ENCODE peak calls at places on chromosome 21, in six cellular contexts. One of them, this sample, is unnamed.
A peak's percentile ranks its signal among the peaks of the same experiment; 100 is the strongest.

GRCh38 chr21:26124421-26124833 is 46.1 kb downstream of the APP start:
- DNase-seq in GM03348: peak; percentile 31
- DNase-seq in astrocyte of the hippocampus: peak; percentile 56
- DNase-seq in posterior cingulate gyrus: no peak
- DNase-seq in H54: no peak
- DNase-seq in left ventricle myocardium inferior: no peak
- DNase-seq in this sample: peak; percentile 7

GRCh38 chr21:21730524-21730923 is 732.3 kb downstream of the NCAM2 start:
- DNase-seq in posterior cingulate gyrus: no peak
- DNase-seq in H54: no peak
- DNase-seq in GM03348: no peak
- DNase-seq in left ventricle myocardium inferior: no peak
- DNase-seq in astrocyte of the hippocampus: no peak
- DNase-seq in this sample: no peak

GRCh38 chr21:36565616-36566015 is 85.7 kb upstream of the CLDN14 start:
- DNase-seq in GM03348: no peak
- DNase-seq in H54: no peak
- DNase-seq in posterior cingulate gyrus: no peak
- DNase-seq in left ventricle myocardium inferior: no peak
- DNase-seq in astrocyte of the hippocampus: no peak
- DNase-seq in this sample: no peak

GRCh38 chr21:39863111-39863510 is 4.1 kb upstream of the PCP4 start:
- DNase-seq in left ventricle myocardium inferior: no peak
- DNase-seq in GM03348: no peak
- DNase-seq in astrocyte of the hippocampus: peak; percentile 87
- DNase-seq in H54: no peak
- DNase-seq in posterior cingulate gyrus: no peak
- DNase-seq in this sample: no peak

GRCh38 chr21:42496120-42496838 is at the start of gene RSPH1:
- DNase-seq in H54: peak; percentile 99
- DNase-seq in GM03348: peak; percentile 99
- DNase-seq in left ventricle myocardium inferior: peak; percentile 100
- DNase-seq in posterior cingulate gyrus: peak; percentile 100
- DNase-seq in astrocyte of the hippocampus: peak; percentile 100
- DNase-seq in this sample: peak; percentile 94

GRCh38 chr21:35932232-35932911 is 128.0 kb downstream of the SETD4 start:
- DNase-seq in GM03348: peak; percentile 53
- DNase-seq in left ventricle myocardium inferior: peak; percentile 53
- DNase-seq in astrocyte of the hippocampus: peak; percentile 65
- DNase-seq in posterior cingulate gyrus: no peak
- DNase-seq in H54: peak; percentile 51
- DNase-seq in this sample: peak; percentile 68

GRCh38 chr21:35136586-35137254 is 87.6 kb upstream of the RUNX1 start:
- DNase-seq in GM03348: peak; percentile 68
- DNase-seq in H54: peak; percentile 63
- DNase-seq in left ventricle myocardium inferior: no peak
- DNase-seq in astrocyte of the hippocampus: peak; percentile 80
- DNase-seq in posterior cingulate gyrus: no peak
- DNase-seq in this sample: peak; percentile 74

GRCh38 chr21:38843806-38844479 is 38.2 kb downstream of the ETS2 start:
- DNase-seq in posterior cingulate gyrus: no peak
- DNase-seq in left ventricle myocardium inferior: no peak
- DNase-seq in GM03348: peak; percentile 42
- DNase-seq in astrocyte of the hippocampus: peak; percentile 28
- DNase-seq in H54: no peak
- DNase-seq in this sample: no peak

GRCh38 chr21:16573581-16573980 is 843.8 kb downstream of the USP25 start:
- DNase-seq in posterior cingulate gyrus: no peak
- DNase-seq in astrocyte of the hippocampus: peak; percentile 73
- DNase-seq in GM03348: peak; percentile 65
- DNase-seq in H54: no peak
- DNase-seq in left ventricle myocardium inferior: no peak
- DNase-seq in this sample: no peak

GRCh38 chr21:45103966-45104520 is 29.7 kb downstream of the ADARB1 start:
- DNase-seq in posterior cingulate gyrus: no peak
- DNase-seq in astrocyte of the hippocampus: no peak
- DNase-seq in GM03348: no peak
- DNase-seq in left ventricle myocardium inferior: no peak
- DNase-seq in H54: no peak
- DNase-seq in this sample: no peak

GRCh38 chr21:45537111-45537745 is 5.0 kb downstream of the SLC19A1 start:
- DNase-seq in H54: no peak
- DNase-seq in left ventricle myocardium inferior: peak; percentile 11
- DNase-seq in astrocyte of the hippocampus: no peak
- DNase-seq in posterior cingulate gyrus: peak; percentile 24
- DNase-seq in GM03348: no peak
- DNase-seq in this sample: no peak

GRCh38 chr21:39321424-39321823 is 8.0 kb upstream of the BRWD1 start:
- DNase-seq in left ventricle myocardium inferior: no peak
- DNase-seq in astrocyte of the hippocampus: no peak
- DNase-seq in H54: no peak
- DNase-seq in posterior cingulate gyrus: no peak
- DNase-seq in GM03348: no peak
- DNase-seq in this sample: peak; percentile 89

GRCh38 chr21:38660333-38661295 is 145.1 kb upstream of the ETS2 start:
- DNase-seq in GM03348: peak; percentile 76
- DNase-seq in left ventricle myocardium inferior: peak; percentile 20
- DNase-seq in H54: no peak
- DNase-seq in astrocyte of the hippocampus: peak; percentile 21
- DNase-seq in posterior cingulate gyrus: no peak
- DNase-seq in this sample: no peak

GRCh38 chr21:36909901-36910561 is 56.4 kb downstream of the HLCS start:
- DNase-seq in H54: peak; percentile 82
- DNase-seq in left ventricle myocardium inferior: no peak
- DNase-seq in posterior cingulate gyrus: no peak
- DNase-seq in astrocyte of the hippocampus: peak; percentile 87
- DNase-seq in GM03348: peak; percentile 89
- DNase-seq in this sample: peak; percentile 40

GRCh38 chr21:38327984-38328383 is 71.2 kb downstream of the KCNJ15 start:
- DNase-seq in H54: no peak
- DNase-seq in left ventricle myocardium inferior: no peak
- DNase-seq in GM03348: peak; percentile 58
- DNase-seq in posterior cingulate gyrus: no peak
- DNase-seq in astrocyte of the hippocampus: peak; percentile 49
- DNase-seq in this sample: no peak

GRCh38 chr21:41706678-41707077 is 60.2 kb downstream of the RIPK4 start:
- DNase-seq in posterior cingulate gyrus: no peak
- DNase-seq in GM03348: no peak
- DNase-seq in H54: no peak
- DNase-seq in astrocyte of the hippocampus: no peak
- DNase-seq in left ventricle myocardium inferior: no peak
- DNase-seq in this sample: no peak

GRCh38 chr21:38955495-38955894 is 149.8 kb downstream of the ETS2 start:
- DNase-seq in astrocyte of the hippocampus: peak; percentile 35
- DNase-seq in posterior cingulate gyrus: peak; percentile 46
- DNase-seq in left ventricle myocardium inferior: peak; percentile 46
- DNase-seq in H54: peak; percentile 67
- DNase-seq in GM03348: peak; percentile 56
- DNase-seq in this sample: no peak

GRCh38 chr21:28342229-28342810 is 650.4 kb downstream of the LTN1 start:
- DNase-seq in astrocyte of the hippocampus: peak; percentile 16
- DNase-seq in posterior cingulate gyrus: no peak
- DNase-seq in GM03348: peak; percentile 3
- DNase-seq in H54: no peak
- DNase-seq in left ventricle myocardium inferior: no peak
- DNase-seq in this sample: no peak

GRCh38 chr21:27220416-27220815 is 253.5 kb upstream of the ADAMTS5 start:
- DNase-seq in left ventricle myocardium inferior: no peak
- DNase-seq in posterior cingulate gyrus: no peak
- DNase-seq in GM03348: no peak
- DNase-seq in astrocyte of the hippocampus: no peak
- DNase-seq in H54: no peak
- DNase-seq in this sample: no peak

GRCh38 chr21:45029298-45029967 is 44.9 kb upstream of the ADARB1 start:
- DNase-seq in astrocyte of the hippocampus: peak; percentile 45
- DNase-seq in posterior cingulate gyrus: no peak
- DNase-seq in H54: no peak
- DNase-seq in left ventricle myocardium inferior: peak; percentile 60
- DNase-seq in GM03348: peak; percentile 62
- DNase-seq in this sample: no peak

GRCh38 chr21:34795152-34796141 is 126.7 kb downstream of the CLIC6 start:
- DNase-seq in left ventricle myocardium inferior: no peak
- DNase-seq in posterior cingulate gyrus: no peak
- DNase-seq in GM03348: peak; percentile 67
- DNase-seq in H54: no peak
- DNase-seq in astrocyte of the hippocampus: peak; percentile 49
- DNase-seq in this sample: no peak

GRCh38 chr21:40616377-40616704 is 230.6 kb downstream of the DSCAM start:
- DNase-seq in posterior cingulate gyrus: no peak
- DNase-seq in H54: no peak
- DNase-seq in GM03348: no peak
- DNase-seq in left ventricle myocardium inferior: no peak
- DNase-seq in astrocyte of the hippocampus: no peak
- DNase-seq in this sample: no peak

GRCh38 chr21:46129846-46130651 is 25.3 kb downstream of the FTCD start:
- DNase-seq in left ventricle myocardium inferior: peak; percentile 14
- DNase-seq in GM03348: no peak
- DNase-seq in astrocyte of the hippocampus: no peak
- DNase-seq in posterior cingulate gyrus: peak; percentile 9
- DNase-seq in H54: no peak
- DNase-seq in this sample: no peak

GRCh38 chr21:37195649-37196048 is 71.5 kb downstream of the VPS26C start:
- DNase-seq in GM03348: no peak
- DNase-seq in left ventricle myocardium inferior: no peak
- DNase-seq in H54: no peak
- DNase-seq in astrocyte of the hippocampus: no peak
- DNase-seq in posterior cingulate gyrus: no peak
- DNase-seq in this sample: no peak

GRCh38 chr21:34814529-34814951 is 145.7 kb downstream of the CLIC6 start:
- DNase-seq in posterior cingulate gyrus: no peak
- DNase-seq in GM03348: no peak
- DNase-seq in left ventricle myocardium inferior: no peak
- DNase-seq in astrocyte of the hippocampus: no peak
- DNase-seq in H54: no peak
- DNase-seq in this sample: no peak

GRCh38 chr21:14901482-14901958 is 163.3 kb downstream of the NRIP1 start:
- DNase-seq in H54: no peak
- DNase-seq in astrocyte of the hippocampus: peak; percentile 98
- DNase-seq in posterior cingulate gyrus: no peak
- DNase-seq in left ventricle myocardium inferior: no peak
- DNase-seq in GM03348: no peak
- DNase-seq in this sample: peak; percentile 82

GRCh38 chr21:26553921-26554320 is 19.2 kb downstream of the CYYR1 start:
- DNase-seq in GM03348: no peak
- DNase-seq in left ventricle myocardium inferior: no peak
- DNase-seq in posterior cingulate gyrus: no peak
- DNase-seq in H54: no peak
- DNase-seq in astrocyte of the hippocampus: no peak
- DNase-seq in this sample: no peak

GRCh38 chr21:42480736-42481135 is 15.3 kb downstream of the RSPH1 start:
- DNase-seq in H54: no peak
- DNase-seq in GM03348: no peak
- DNase-seq in posterior cingulate gyrus: no peak
- DNase-seq in left ventricle myocardium inferior: no peak
- DNase-seq in astrocyte of the hippocampus: no peak
- DNase-seq in this sample: no peak

GRCh38 chr21:46552865-46553379 is 52.0 kb downstream of the S100B start:
- DNase-seq in left ventricle myocardium inferior: no peak
- DNase-seq in H54: no peak
- DNase-seq in posterior cingulate gyrus: no peak
- DNase-seq in GM03348: no peak
- DNase-seq in astrocyte of the hippocampus: no peak
- DNase-seq in this sample: no peak

GRCh38 chr21:25578070-25578961 is 29.0 kb downstream of the MRPL39 start:
- DNase-seq in astrocyte of the hippocampus: no peak
- DNase-seq in H54: no peak
- DNase-seq in GM03348: no peak
- DNase-seq in posterior cingulate gyrus: no peak
- DNase-seq in left ventricle myocardium inferior: no peak
- DNase-seq in this sample: no peak